ENCODE peak calls at places on chromosomes 16 and 17, in eight cellular contexts. Y is prostate gland, Z is gastrocnemius medialis, X is Peyer's patch, E is heart left ventricle, P is IMR-90, J is tibial nerve, S is A549. G is an unnamed sample.

GRCh38 chr17:52157603-52158449 is 688 bp downstream of the CA10 start:
- DNase-seq in S (no peak), Z (no peak), X (no peak), Y (no peak), P (no peak), J (no peak), E (no peak), G (no peak)

GRCh38 chr16:67652578-67653130 is 7.4 kb downstream of the ACD start:
- DNase-seq in E (no peak), X (peak; percentile 58), J (no peak), Y (no peak), P (no peak), S (peak; percentile 48), Z (no peak), G (no peak)

GRCh38 chr17:46944931-46945330 is 22.0 kb downstream of the GOSR2 start:
- DNase-seq in X (no peak), Z (no peak), Y (no peak), E (no peak), J (no peak), P (no peak), S (no peak), G (no peak)

GRCh38 chr17:50110591-50111349 is 15.6 kb downstream of the PDK2 start:
- DNase-seq in J (no peak), E (peak; percentile 61), S (no peak), Y (no peak), X (peak; percentile 53), Z (peak; percentile 95), P (no peak), G (peak; percentile 92)

GRCh38 chr16:78697426-78697825 is 598.0 kb downstream of the WWOX start:
- DNase-seq in J (no peak), X (no peak), S (no peak), Y (no peak), P (no peak), Z (no peak), E (no peak), G (no peak)

GRCh38 chr17:17694229-17695081 is 13.2 kb downstream of the RAI1 start:
- DNase-seq in J (peak; percentile 52), P (peak; percentile 55), S (peak; percentile 82), Y (peak; percentile 75), E (peak; percentile 80), X (peak; percentile 84), Z (peak; percentile 63), G (peak; percentile 75)

GRCh38 chr16:915546-915945 is 55.2 kb downstream of the LMF1 start:
- DNase-seq in Y (no peak), E (no peak), Z (no peak), J (no peak), P (no peak), X (no peak), S (no peak), G (no peak)

GRCh38 chr17:78694805-78695531 is 87.1 kb downstream of the CYTH1 start:
- DNase-seq in X (no peak), J (no peak), E (no peak), S (no peak), Z (no peak), P (no peak), Y (no peak), G (no peak)

GRCh38 chr17:76953926-76954325 is 85.7 kb downstream of the MGAT5B start:
- DNase-seq in Z (no peak), Y (no peak), X (no peak), S (no peak), P (no peak), J (no peak), E (no peak), G (no peak)

GRCh38 chr17:82788206-82789001 is 36.5 kb downstream of the TBCD start:
- DNase-seq in S (no peak), P (no peak), Y (no peak), J (no peak), E (no peak), Z (peak; percentile 49), X (no peak), G (no peak)

GRCh38 chr17:47896672-47897490 is 845 bp downstream of the SP2 start:
- DNase-seq in P (peak; percentile 7), E (no peak), X (no peak), S (no peak), Z (no peak), Y (no peak), J (no peak), G (no peak)

GRCh38 chr16:24988593-24989338 is 26.4 kb downstream of the ARHGAP17 start:
- DNase-seq in Y (peak; percentile 64), Z (no peak), E (peak; percentile 62), S (peak; percentile 30), J (no peak), P (peak; percentile 76), X (peak; percentile 81), G (peak; percentile 48)

GRCh38 chr16:52265446-52265861 is 281.5 kb downstream of the TOX3 start:
- DNase-seq in E (no peak), S (no peak), Y (no peak), J (no peak), X (no peak), Z (no peak), P (no peak), G (no peak)

GRCh38 chr17:81941484-81942166 is 4.5 kb upstream of the PYCR1 start:
- DNase-seq in P (no peak), S (no peak), Y (no peak), J (no peak), X (no peak), Z (peak; percentile 93), E (peak; percentile 72), G (no peak)

GRCh38 chr17:81329279-81329926 is 34.3 kb upstream of the SLC38A10 start:
- DNase-seq in Z (peak; percentile 99), E (peak; percentile 77), P (peak; percentile 92), S (peak; percentile 99), Y (peak; percentile 94), X (peak; percentile 94), J (peak; percentile 57), G (peak; percentile 84)

GRCh38 chr17:55582910-55583309 is 71.7 kb upstream of the SMIM36 start:
- DNase-seq in P (peak; percentile 49), X (no peak), S (no peak), Z (no peak), E (no peak), Y (no peak), J (no peak), G (no peak)

GRCh38 chr16:89921131-89921698 is 1.9 kb upstream of the TUBB3 start:
- DNase-seq in S (no peak), X (peak; percentile 43), Y (no peak), Z (no peak), E (no peak), J (no peak), P (no peak), G (peak; percentile 65)

DNA sequence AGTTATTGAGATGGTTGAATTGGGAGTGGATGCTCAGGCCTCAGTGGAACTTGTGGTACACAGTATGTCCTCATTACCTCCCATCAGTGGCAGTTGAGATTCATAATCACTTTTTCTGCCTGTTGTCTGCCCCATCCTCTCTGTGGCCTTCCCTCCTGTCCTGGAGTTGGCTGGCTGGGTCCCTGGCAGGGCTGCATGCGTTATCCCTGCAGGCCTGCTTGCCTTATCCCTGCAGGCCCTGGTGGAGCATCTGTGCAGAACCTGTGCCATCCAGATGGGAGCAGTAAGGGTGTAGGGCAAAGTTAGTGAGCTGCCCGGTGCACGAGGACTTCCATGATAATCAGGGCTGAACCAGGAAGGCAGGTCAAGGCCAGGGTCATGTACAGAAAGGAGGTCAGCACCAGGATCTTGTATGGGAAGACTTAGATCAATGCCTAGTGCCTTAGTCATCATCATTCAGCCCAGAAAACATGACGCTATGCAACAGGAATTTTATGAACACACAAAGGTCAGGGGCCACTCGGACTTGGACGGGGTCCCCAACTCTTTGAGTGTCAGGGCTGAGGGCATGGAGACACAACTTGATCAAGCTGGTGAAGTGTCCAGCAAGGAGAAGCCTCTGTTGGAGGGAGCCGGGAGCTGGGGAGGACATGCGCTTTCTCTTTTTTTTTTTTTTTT is 47.2 kb downstream of the ABCC1 start:
- DNase-seq in S (peak; percentile 88), Y (no peak), E (peak; percentile 11), Z (peak; percentile 73), X (no peak), J (peak; percentile 58), P (peak; percentile 93), G (peak; percentile 94)
- H3K27ac ChIP-seq in S (peak overlapping the region; percentile 97), Y (no peak overlapping the region), E (peak overlapping the region; percentile 62), Z (peak overlapping the region; percentile 78), X (peak overlapping the region; percentile 4), J (peak overlapping the region; percentile 56), P (peak overlapping the region; percentile 79), G (peak overlapping the region; percentile 55)

GRCh38 chr16:82070656-82071369 is 35.8 kb downstream of the HSD17B2 start:
- DNase-seq in X (no peak), J (no peak), S (no peak), Y (no peak), Z (no peak), E (no peak), P (peak; percentile 56), G (no peak)
- TF ChIP-seq POLR2A in X (no peak), J (no peak), S (no peak), Y (no peak), Z (no peak), E (no peak), P (no peak), G (no peak)

DNA sequence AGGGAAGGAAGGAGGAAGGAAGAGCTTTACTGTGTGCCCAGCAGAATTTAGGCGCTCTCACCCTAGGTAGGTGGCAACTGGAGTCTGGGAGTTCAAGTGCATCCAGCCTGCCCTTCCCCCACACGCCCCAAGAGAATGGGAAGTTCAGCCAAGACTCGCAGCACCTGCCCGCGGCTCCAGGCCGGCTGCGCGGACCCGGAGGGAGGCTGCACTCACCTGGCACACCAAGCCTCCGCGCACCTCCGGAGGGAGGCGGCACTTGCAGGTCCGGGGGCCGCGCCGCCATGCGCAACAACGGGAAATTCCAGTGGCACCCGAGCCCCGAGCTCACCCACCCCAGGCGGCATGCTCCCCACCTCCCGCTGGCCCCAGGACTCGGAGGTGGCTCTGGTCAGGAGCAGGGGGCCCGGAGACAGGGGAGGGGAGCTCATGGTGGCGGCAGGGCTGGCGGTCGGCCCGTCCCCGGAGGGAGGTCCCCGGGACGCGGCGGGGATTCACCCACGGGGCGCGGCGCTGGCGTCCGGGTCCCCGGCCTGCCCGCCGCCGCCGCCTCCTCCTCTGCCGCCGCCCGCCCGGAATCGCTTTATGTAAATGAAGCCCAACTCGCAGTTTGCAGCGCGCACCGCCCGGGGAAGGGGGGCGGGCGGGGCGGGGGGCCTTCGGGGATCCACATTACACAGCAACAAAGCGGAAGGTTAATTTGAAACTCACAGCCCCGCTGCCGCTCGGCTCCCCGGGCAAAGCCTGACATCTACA is at the start of gene ZFHX3:
- DNase-seq in P (peak; percentile 49), E (peak; percentile 78), J (peak; percentile 63), X (peak; percentile 77), Y (peak; percentile 78), S (no peak), Z (peak; percentile 90), G (peak; percentile 76)
- H3K4me1 ChIP-seq in P (peaks cover 53% of the 10 kb centered on the region), E (peaks cover 80% of the 10 kb centered on the region), J (peaks cover 87% of the 10 kb centered on the region), X (peaks cover 55% of the 10 kb centered on the region), Y (peaks cover 46% of the 10 kb centered on the region), S (peaks cover 85% of the 10 kb centered on the region), Z (peaks cover 89% of the 10 kb centered on the region), G (peaks cover 87% of the 10 kb centered on the region)

DNA sequence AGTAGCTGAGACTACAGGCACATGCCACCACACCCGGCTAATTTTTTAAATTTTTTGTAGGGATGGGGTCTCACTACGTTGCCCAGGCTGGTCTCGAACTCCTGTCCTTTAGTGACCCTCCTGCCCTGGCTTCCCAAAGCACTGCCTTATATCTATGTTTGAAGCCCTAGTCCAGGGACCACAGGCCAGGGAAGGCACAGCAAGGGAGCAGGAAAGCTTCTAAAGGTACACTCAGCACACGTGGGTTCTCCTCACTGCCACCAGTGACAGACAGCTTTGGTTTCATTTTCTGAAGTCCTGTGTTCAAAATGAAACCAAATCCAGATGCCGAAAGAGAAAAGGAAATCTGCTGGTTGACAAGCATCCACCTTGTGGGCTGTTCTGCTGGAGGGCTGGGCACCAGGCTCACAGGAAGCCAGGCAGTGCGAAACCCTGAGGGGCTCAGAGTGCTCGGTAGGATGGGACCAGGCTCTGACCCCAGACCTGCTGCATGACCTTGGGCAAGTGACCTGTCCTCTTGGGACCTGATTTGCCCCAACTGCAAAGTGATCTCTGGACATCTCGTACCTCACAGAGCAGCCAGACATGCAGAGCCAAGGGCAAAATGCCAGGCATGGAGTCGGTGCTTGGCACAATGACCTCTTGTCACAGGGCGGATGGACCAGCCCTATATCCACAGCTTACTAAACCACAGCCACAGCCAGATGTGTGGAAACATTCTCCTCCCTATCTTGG is 2.7 kb upstream of the SOCS1 start:
- DNase-seq in Y (no peak), P (no peak), S (no peak), E (peak; percentile 56), Z (peak; percentile 63), J (no peak), X (peak; percentile 72), G (peak; percentile 84)
- H3K27ac ChIP-seq in Y (no peak overlapping the region), P (no peak overlapping the region), S (no peak overlapping the region), E (peak overlapping the region; percentile 54), Z (peak overlapping the region; percentile 40), J (peak overlapping the region; percentile 17), X (peak overlapping the region; percentile 85), G (no peak overlapping the region)